ENCODE peak calls at places on chromosomes 2 and 18, in six cellular contexts. H, U, Y, P, X and E are unnamed samples.

GRCh38 chr2:209937893-209938292 is 64.5 kb upstream of the RPE start:
- DNase-seq in H (no peak), U (peak; percentile 41), Y (no peak), P (no peak), X (no peak), E (no peak)

GRCh38 chr2:110748489-110748867 is 16.1 kb downstream of the ACOXL start:
- DNase-seq in H (no peak), U (no peak), Y (no peak), P (no peak), X (peak; percentile 30), E (no peak)

GRCh38 chr18:5603153-5603552 is 59.4 kb upstream of the EPB41L3 start:
- DNase-seq in H (no peak), U (no peak), Y (no peak), P (no peak), X (no peak), E (no peak)

GRCh38 chr18:37584952-37585695 is 19.5 kb upstream of the CELF4 start:
- DNase-seq in H (no peak), U (no peak), Y (no peak), P (no peak), X (peak; percentile 51), E (no peak)

GRCh38 chr18:76689646-76690264 is 132.6 kb upstream of the ZNF236 start:
- DNase-seq in H (no peak), U (no peak), Y (no peak), P (no peak), X (peak; percentile 25), E (no peak)

GRCh38 chr2:12434609-12435008 is 282.1 kb upstream of the TRIB2 start:
- DNase-seq in H (no peak), U (no peak), Y (no peak), P (no peak), X (no peak), E (no peak)

GRCh38 chr2:85243101-85244072 is 84.4 kb downstream of the TGOLN2 start:
- DNase-seq in H (peak; percentile 80), U (peak; percentile 25), Y (peak; percentile 60), P (no peak), X (peak; percentile 80), E (peak; percentile 83)

GRCh38 chr18:49510393-49511115 is 23.5 kb upstream of the C18orf32 start:
- DNase-seq in H (no peak), U (peak; percentile 64), Y (peak; percentile 52), P (no peak), X (peak; percentile 68), E (peak; percentile 29)

GRCh38 chr2:44169155-44169898 is 652 bp downstream of the PPM1B start:
- DNase-seq in H (no peak), U (peak; percentile 53), Y (peak; percentile 56), P (peak; percentile 74), X (no peak), E (peak; percentile 44)

GRCh38 chr18:36776650-36777049 is 52.2 kb downstream of the TPGS2 start:
- DNase-seq in H (no peak), U (no peak), Y (no peak), P (no peak), X (no peak), E (no peak)

GRCh38 chr18:77008576-77009315 is 123.8 kb downstream of the MBP start:
- DNase-seq in H (peak; percentile 71), U (no peak), Y (no peak), P (no peak), X (no peak), E (no peak)

GRCh38 chr2:8333177-8333831 is 348.6 kb upstream of the ID2 start:
- DNase-seq in H (no peak), U (no peak), Y (no peak), P (no peak), X (no peak), E (no peak)

GRCh38 chr2:25164526-25164925 is 3.9 kb downstream of the POMC start:
- DNase-seq in H (no peak), U (no peak), Y (no peak), P (no peak), X (no peak), E (no peak)

GRCh38 chr2:23624378-23624777 is 239.4 kb downstream of the KLHL29 start:
- DNase-seq in H (no peak), U (no peak), Y (no peak), P (no peak), X (peak; percentile 24), E (no peak)

GRCh38 chr18:59837586-59837985 is 62.2 kb upstream of the PMAIP1 start:
- DNase-seq in H (peak; percentile 26), U (peak; percentile 75), Y (peak; percentile 72), P (no peak), X (peak; percentile 71), E (no peak)

GRCh38 chr2:240995041-240995960 is 3.1 kb upstream of the SNED1 start:
- DNase-seq in H (no peak), U (no peak), Y (no peak), P (peak; percentile 69), X (no peak), E (peak; percentile 9)

GRCh38 chr18:39946623-39947061 is 2008.4 kb upstream of the PIK3C3 start:
- DNase-seq in H (no peak), U (peak; percentile 82), Y (no peak), P (no peak), X (no peak), E (no peak)

GRCh38 chr2:120205901-120206581 is 17.2 kb downstream of the TMEM185B start:
- DNase-seq in H (peak; percentile 73), U (no peak), Y (peak; percentile 23), P (no peak), X (peak; percentile 80), E (no peak)

GRCh38 chr2:101396352-101396717 is 9.0 kb upstream of the CREG2 start:
- DNase-seq in H (no peak), U (peak; percentile 93), Y (no peak), P (no peak), X (no peak), E (no peak)

GRCh38 chr2:96158554-96158940 is 13.3 kb upstream of the DUSP2 start:
- DNase-seq in H (no peak), U (no peak), Y (no peak), P (no peak), X (no peak), E (no peak)

GRCh38 chr2:17958486-17959092 is 80.1 kb downstream of the KCNS3 start:
- DNase-seq in H (no peak), U (no peak), Y (no peak), P (no peak), X (no peak), E (no peak)

GRCh38 chr2:239955989-239956817 is 68.9 kb downstream of the NDUFA10 start:
- DNase-seq in H (no peak), U (no peak), Y (no peak), P (no peak), X (no peak), E (peak; percentile 45)

GRCh38 chr2:188805229-188805628 is 168.9 kb upstream of the COL3A1 start:
- DNase-seq in H (no peak), U (no peak), Y (no peak), P (no peak), X (no peak), E (no peak)

GRCh38 chr2:52571380-52572347 is 1195.9 kb upstream of the CHAC2 start:
- DNase-seq in H (peak; percentile 78), U (no peak), Y (no peak), P (peak; percentile 61), X (no peak), E (no peak)

GRCh38 chr2:233857511-233858118 is 3.3 kb upstream of the HJURP start:
- DNase-seq in H (no peak), U (no peak), Y (peak; percentile 41), P (peak; percentile 60), X (peak; percentile 35), E (no peak)

GRCh38 chr2:232230557-232230956 is 148.0 kb upstream of the ALPP start:
- DNase-seq in H (no peak), U (no peak), Y (peak; percentile 68), P (no peak), X (peak; percentile 63), E (no peak)

GRCh38 chr2:46187112-46187618 is 110.0 kb upstream of the EPAS1 start:
- DNase-seq in H (no peak), U (peak; percentile 82), Y (no peak), P (no peak), X (no peak), E (no peak)

GRCh38 chr2:133266075-133266925 is 302.0 kb downstream of the NCKAP5 start:
- DNase-seq in H (no peak), U (peak; percentile 36), Y (peak; percentile 20), P (no peak), X (peak; percentile 60), E (no peak)

GRCh38 chr18:179499-179898 is 21.1 kb downstream of the USP14 start:
- DNase-seq in H (no peak), U (no peak), Y (no peak), P (no peak), X (no peak), E (no peak)

GRCh38 chr18:37456873-37457272 is 108.7 kb downstream of the CELF4 start:
- DNase-seq in H (no peak), U (no peak), Y (no peak), P (no peak), X (no peak), E (no peak)

GRCh38 chr2:225670111-225670974 is 270.8 kb downstream of the NYAP2 start:
- DNase-seq in H (no peak), U (peak; percentile 81), Y (peak; percentile 49), P (no peak), X (peak; percentile 53), E (no peak)

GRCh38 chr2:232117413-232117812 is 155.9 kb downstream of the DIS3L2 start:
- DNase-seq in H (no peak), U (no peak), Y (no peak), P (no peak), X (peak; percentile 41), E (no peak)

GRCh38 chr2:201795608-201796477 is 10.5 kb upstream of the CDK15 start:
- DNase-seq in H (no peak), U (peak; percentile 73), Y (peak; percentile 69), P (no peak), X (peak; percentile 78), E (no peak)
- H3K4me1 ChIP-seq in H (no peaks in the 10 kb centered on the region), U (peaks cover 6% of the 10 kb centered on the region), Y (no peaks in the 10 kb centered on the region), P (no peaks in the 10 kb centered on the region), X (no peaks in the 10 kb centered on the region), E (no peaks in the 10 kb centered on the region)

GRCh38 chr2:200472853-200473464 is 36.9 kb downstream of the KCTD18 start:
- DNase-seq in H (no peak), U (no peak), Y (no peak), P (no peak), X (no peak), E (no peak)
- H3K36me3 ChIP-seq in H (peaks cover 80% of the 10 kb centered on the region), U (peaks cover 29% of the 10 kb centered on the region), Y (peaks cover 3% of the 10 kb centered on the region), P (peaks cover 58% of the 10 kb centered on the region), X (no peaks in the 10 kb centered on the region), E (peaks cover 3% of the 10 kb centered on the region)

GRCh38 chr2:236264256-236264655 is at the start of gene ASB18:
- DNase-seq in H (no peak), U (no peak), Y (peak; percentile 60), P (no peak), X (no peak), E (peak; percentile 74)
- H3K9me3 ChIP-seq in H (no peaks in the 10 kb centered on the region), U (no peaks in the 10 kb centered on the region), Y (no peaks in the 10 kb centered on the region), P (no peaks in the 10 kb centered on the region), X (no peaks in the 10 kb centered on the region), E (no peaks in the 10 kb centered on the region)

DNA sequence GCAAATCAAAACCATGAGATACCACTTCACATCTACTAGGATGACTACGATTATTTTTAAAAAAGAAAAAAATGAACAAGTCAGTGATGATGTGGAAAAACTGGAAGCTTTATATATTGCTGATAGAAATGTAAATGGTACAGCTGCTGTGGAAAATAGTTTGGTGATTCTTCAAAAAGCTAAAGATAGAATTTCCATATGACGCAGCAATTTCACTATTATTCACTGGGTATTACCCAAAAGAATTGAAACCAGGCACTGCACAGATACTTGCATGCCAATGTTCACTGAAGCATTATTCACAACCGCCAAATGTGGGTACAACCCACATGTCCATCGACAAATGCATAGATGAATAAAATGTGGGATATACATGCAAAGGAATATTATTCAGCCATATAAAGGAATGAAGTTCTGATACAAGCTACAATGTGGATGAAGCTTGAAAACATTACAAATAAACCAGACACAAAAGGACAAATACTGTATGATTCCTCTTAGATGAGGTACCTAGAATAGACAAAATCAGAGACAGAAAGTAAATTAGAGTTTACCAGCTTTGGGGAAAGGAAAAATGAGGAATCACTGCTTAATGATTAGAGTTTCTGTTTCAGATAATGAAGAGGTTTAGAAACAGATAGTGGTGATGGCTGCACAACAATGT is 11.1 kb downstream of the RTTN start:
- DNase-seq in H (no peak), U (no peak), Y (no peak), P (no peak), X (no peak), E (no peak)
- H3K4me1 ChIP-seq in H (no peaks in the 10 kb centered on the region), U (no peaks in the 10 kb centered on the region), Y (peaks cover 11% of the 10 kb centered on the region), P (no peaks in the 10 kb centered on the region), X (no peaks in the 10 kb centered on the region), E (no peaks in the 10 kb centered on the region)